ENCODE peak calls at places on chromosome 9, in five cellular contexts. One of them, this sample, is unnamed. For H3K4me1 and H3K36me3, the result is how much of the 10 kb centered on the place peaks cover.

GRCh38 chr9:75451045-75451444 is 362.7 kb downstream of the OSTF1 start:
- DNase-seq in ovary: no peak
- DNase-seq in body of pancreas: no peak
- DNase-seq in esophagus squamous epithelium: no peak
- DNase-seq in astrocyte: no peak
- DNase-seq in this sample: no peak

GRCh38 chr9:137445930-137446431 is 4.8 kb upstream of the ENTPD8 start:
- DNase-seq in astrocyte: no peak
- DNase-seq in esophagus squamous epithelium: no peak
- DNase-seq in body of pancreas: no peak
- DNase-seq in ovary: peak
- DNase-seq in this sample: no peak

GRCh38 chr9:2066312-2067273 is 51.4 kb downstream of the SMARCA2 start:
- DNase-seq in astrocyte: peak
- DNase-seq in esophagus squamous epithelium: no peak
- DNase-seq in body of pancreas: no peak
- DNase-seq in ovary: no peak
- DNase-seq in this sample: peak

GRCh38 chr9:18689881-18690280 is 215.9 kb downstream of the ADAMTSL1 start:
- DNase-seq in esophagus squamous epithelium: no peak
- DNase-seq in astrocyte: no peak
- DNase-seq in ovary: no peak
- DNase-seq in body of pancreas: no peak
- DNase-seq in this sample: no peak

GRCh38 chr9:98008764-98009163 is 25.6 kb downstream of the ANP32B start:
- DNase-seq in astrocyte: no peak
- DNase-seq in body of pancreas: no peak
- DNase-seq in ovary: no peak
- DNase-seq in esophagus squamous epithelium: no peak
- DNase-seq in this sample: no peak

GRCh38 chr9:21585756-21586752 is 103.9 kb upstream of the IFNE start:
- DNase-seq in body of pancreas: no peak
- DNase-seq in astrocyte: no peak
- DNase-seq in esophagus squamous epithelium: no peak
- DNase-seq in ovary: no peak
- DNase-seq in this sample: no peak

GRCh38 chr9:127177221-127177620 is 54.8 kb upstream of the ANGPTL2 start:
- DNase-seq in astrocyte: no peak
- DNase-seq in esophagus squamous epithelium: no peak
- DNase-seq in body of pancreas: no peak
- DNase-seq in ovary: peak
- DNase-seq in this sample: no peak

GRCh38 chr9:93466416-93467061 is 13.2 kb upstream of the FAM120AOS start:
- DNase-seq in body of pancreas: no peak
- DNase-seq in esophagus squamous epithelium: no peak
- DNase-seq in ovary: no peak
- DNase-seq in astrocyte: no peak
- DNase-seq in this sample: no peak

GRCh38 chr9:21558627-21559401 is 76.7 kb upstream of the IFNE start:
- DNase-seq in esophagus squamous epithelium: no peak
- DNase-seq in ovary: no peak
- DNase-seq in body of pancreas: no peak
- DNase-seq in astrocyte: no peak
- DNase-seq in this sample: no peak

GRCh38 chr9:116027096-116027495 is 126.5 kb upstream of the PAPPA start:
- DNase-seq in esophagus squamous epithelium: no peak
- DNase-seq in body of pancreas: no peak
- DNase-seq in ovary: no peak
- DNase-seq in astrocyte: peak
- DNase-seq in this sample: no peak

GRCh38 chr9:121353246-121353975 is 16.6 kb downstream of the STOM start:
- DNase-seq in ovary: no peak
- DNase-seq in body of pancreas: no peak
- DNase-seq in esophagus squamous epithelium: no peak
- DNase-seq in astrocyte: no peak
- DNase-seq in this sample: peak

GRCh38 chr9:120393386-120394057 is 186.4 kb downstream of the CDK5RAP2 start:
- DNase-seq in ovary: no peak
- DNase-seq in astrocyte: peak
- DNase-seq in body of pancreas: no peak
- DNase-seq in esophagus squamous epithelium: no peak
- DNase-seq in this sample: peak

GRCh38 chr9:110464321-110464720 is 115.2 kb downstream of the SVEP1 start:
- DNase-seq in ovary: no peak
- DNase-seq in astrocyte: no peak
- DNase-seq in esophagus squamous epithelium: no peak
- DNase-seq in body of pancreas: no peak
- DNase-seq in this sample: no peak

GRCh38 chr9:36041491-36041890 is 4.8 kb downstream of the RECK start:
- DNase-seq in esophagus squamous epithelium: no peak
- DNase-seq in ovary: no peak
- DNase-seq in astrocyte: no peak
- DNase-seq in body of pancreas: no peak
- DNase-seq in this sample: no peak
- H3K4me3 ChIP-seq in esophagus squamous epithelium: no peak
- H3K4me3 ChIP-seq in ovary: no peak
- H3K4me3 ChIP-seq in astrocyte: no peak
- H3K4me3 ChIP-seq in body of pancreas: no peak
- H3K4me3 ChIP-seq in this sample: no peak

GRCh38 chr9:94650924-94651323 is 11.6 kb upstream of the FBP1 start:
- DNase-seq in esophagus squamous epithelium: no peak
- DNase-seq in body of pancreas: no peak
- DNase-seq in astrocyte: no peak
- DNase-seq in ovary: no peak
- DNase-seq in this sample: peak
- H3K4me1 ChIP-seq in esophagus squamous epithelium: under half
- H3K4me1 ChIP-seq in body of pancreas: under half
- H3K4me1 ChIP-seq in astrocyte: under half
- H3K4me1 ChIP-seq in ovary: under half
- H3K4me1 ChIP-seq in this sample: under half

GRCh38 chr9:37784291-37784639 is 599 bp downstream of the EXOSC3 start:
- DNase-seq in esophagus squamous epithelium: no peak
- DNase-seq in body of pancreas: no peak
- DNase-seq in ovary: no peak
- DNase-seq in astrocyte: no peak
- DNase-seq in this sample: no peak

GRCh38 chr9:37776328-37776727 is 8.5 kb downstream of the EXOSC3 start:
- DNase-seq in body of pancreas: no peak
- DNase-seq in ovary: no peak
- DNase-seq in astrocyte: peak
- DNase-seq in esophagus squamous epithelium: no peak
- DNase-seq in this sample: no peak

GRCh38 chr9:37775216-37775919 is 9.5 kb downstream of the EXOSC3 start:
- DNase-seq in esophagus squamous epithelium: no peak
- DNase-seq in body of pancreas: no peak
- DNase-seq in astrocyte: no peak
- DNase-seq in ovary: no peak
- DNase-seq in this sample: no peak

DNA sequence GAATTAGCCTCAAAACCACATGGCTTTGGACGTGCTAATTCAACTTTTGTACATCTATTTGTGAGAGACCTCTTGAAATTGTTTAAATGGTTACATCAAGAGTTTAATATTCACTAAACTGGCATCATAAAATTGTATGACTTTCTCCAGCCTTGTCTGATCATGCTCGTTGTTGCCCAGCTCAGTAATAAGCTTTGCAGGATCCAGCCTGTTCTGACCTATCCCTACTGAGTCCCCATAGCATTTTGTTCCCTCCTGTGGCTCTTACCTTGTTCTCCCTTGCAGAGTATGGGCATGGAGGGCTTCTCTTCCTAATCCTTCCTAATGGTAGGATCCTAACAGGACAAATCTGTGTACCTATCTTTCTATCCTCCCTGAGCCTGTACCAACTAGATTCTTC is 6.3 kb downstream of the EXOSC3 start:
- DNase-seq in ovary: no peak
- DNase-seq in body of pancreas: no peak
- DNase-seq in esophagus squamous epithelium: no peak
- DNase-seq in astrocyte: no peak
- DNase-seq in this sample: no peak
- H3K36me3 ChIP-seq in ovary: under half
- H3K36me3 ChIP-seq in body of pancreas: under half
- H3K36me3 ChIP-seq in esophagus squamous epithelium: under half
- H3K36me3 ChIP-seq in astrocyte: half or more
- H3K36me3 ChIP-seq in this sample: under half

DNA sequence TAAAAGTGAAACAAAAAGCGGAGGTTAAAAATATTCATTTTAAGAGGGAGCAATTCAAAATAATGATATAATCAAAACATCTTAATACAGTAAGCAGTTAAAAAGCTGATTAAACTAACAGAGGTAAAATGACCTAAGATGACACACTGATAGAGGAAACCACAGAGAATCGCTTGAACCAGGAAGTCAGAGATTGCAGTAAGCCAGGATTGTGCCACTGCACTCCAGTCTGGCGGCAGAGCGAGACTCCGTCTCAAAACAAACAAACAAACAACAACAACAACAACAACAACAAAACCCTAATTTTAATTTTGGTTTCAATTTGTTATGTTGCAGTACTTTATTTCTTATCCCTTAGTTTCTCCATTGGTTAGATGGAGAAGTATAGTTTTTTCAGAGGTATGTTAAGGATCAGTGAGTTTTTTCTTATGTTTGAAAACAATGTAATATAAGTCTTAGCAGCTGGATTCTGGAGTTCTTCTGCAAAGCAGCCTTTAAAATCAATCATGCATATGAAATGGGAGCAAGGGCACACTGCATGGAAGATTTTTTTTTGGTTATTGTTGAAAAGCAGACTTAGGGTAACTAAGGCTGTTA is 58.5 kb downstream of the MLANA start:
- DNase-seq in esophagus squamous epithelium: no peak
- DNase-seq in ovary: no peak
- DNase-seq in body of pancreas: peak
- DNase-seq in astrocyte: peak
- DNase-seq in this sample: peak
- H3K4me3 ChIP-seq in esophagus squamous epithelium: no peak
- H3K4me3 ChIP-seq in ovary: no peak
- H3K4me3 ChIP-seq in body of pancreas: no peak
- H3K4me3 ChIP-seq in astrocyte: no peak
- H3K4me3 ChIP-seq in this sample: no peak

This sample was measured in small intestine.